ENCODE peak calls at places on chromosomes 13 and 19, in six cellular contexts. One of them, this sample, is unnamed.

GRCh38 chr19:49340069-49340864 is 5.1 kb downstream of the CD37 start:
- DNase-seq in NCI-H1694 treated with DMSO at 0.1 percent for 48 hours: peak
- DNase-seq in HEK293T: peak
- DNase-seq in GM20000: peak
- DNase-seq in activated CD4-positive, CD25-positive, alpha-beta regulatory T cell: no peak
- DNase-seq in AG08396: peak
- DNase-seq in this sample: peak

GRCh38 chr19:3236272-3236671 is 11.8 kb downstream of the CELF5 start:
- DNase-seq in NCI-H1694 treated with DMSO at 0.1 percent for 48 hours: no peak
- DNase-seq in HEK293T: no peak
- DNase-seq in GM20000: no peak
- DNase-seq in activated CD4-positive, CD25-positive, alpha-beta regulatory T cell: no peak
- DNase-seq in AG08396: no peak
- DNase-seq in this sample: no peak

GRCh38 chr13:112670118-112670517 is 19.7 kb upstream of the ATP11A start:
- DNase-seq in NCI-H1694 treated with DMSO at 0.1 percent for 48 hours: peak
- DNase-seq in HEK293T: no peak
- DNase-seq in GM20000: no peak
- DNase-seq in activated CD4-positive, CD25-positive, alpha-beta regulatory T cell: no peak
- DNase-seq in AG08396: no peak
- DNase-seq in this sample: no peak

GRCh38 chr19:49161987-49162386 is 4.4 kb downstream of the TRPM4 start:
- DNase-seq in NCI-H1694 treated with DMSO at 0.1 percent for 48 hours: no peak
- DNase-seq in HEK293T: no peak
- DNase-seq in GM20000: no peak
- DNase-seq in activated CD4-positive, CD25-positive, alpha-beta regulatory T cell: no peak
- DNase-seq in AG08396: no peak
- DNase-seq in this sample: no peak

GRCh38 chr13:39446865-39447264 is 156.1 kb downstream of the LHFPL6 start:
- DNase-seq in NCI-H1694 treated with DMSO at 0.1 percent for 48 hours: no peak
- DNase-seq in HEK293T: no peak
- DNase-seq in GM20000: no peak
- DNase-seq in activated CD4-positive, CD25-positive, alpha-beta regulatory T cell: no peak
- DNase-seq in AG08396: no peak
- DNase-seq in this sample: no peak

GRCh38 chr13:101474419-101474957 is 22.0 kb downstream of the ITGBL1 start:
- DNase-seq in NCI-H1694 treated with DMSO at 0.1 percent for 48 hours: no peak
- DNase-seq in HEK293T: no peak
- DNase-seq in GM20000: no peak
- DNase-seq in activated CD4-positive, CD25-positive, alpha-beta regulatory T cell: no peak
- DNase-seq in AG08396: peak
- DNase-seq in this sample: no peak

GRCh38 chr13:94478913-94479312 is 569 bp downstream of the DCT start:
- DNase-seq in NCI-H1694 treated with DMSO at 0.1 percent for 48 hours: no peak
- DNase-seq in HEK293T: no peak
- DNase-seq in GM20000: no peak
- DNase-seq in activated CD4-positive, CD25-positive, alpha-beta regulatory T cell: no peak
- DNase-seq in AG08396: no peak
- DNase-seq in this sample: no peak

GRCh38 chr19:18119243-18120105 is 21.9 kb downstream of the MAST3 start:
- DNase-seq in NCI-H1694 treated with DMSO at 0.1 percent for 48 hours: no peak
- DNase-seq in HEK293T: no peak
- DNase-seq in GM20000: peak
- DNase-seq in activated CD4-positive, CD25-positive, alpha-beta regulatory T cell: peak
- DNase-seq in AG08396: no peak
- DNase-seq in this sample: no peak

GRCh38 chr19:58328999-58329398 is 2.2 kb downstream of the ZSCAN22 start:
- DNase-seq in NCI-H1694 treated with DMSO at 0.1 percent for 48 hours: no peak
- DNase-seq in HEK293T: peak
- DNase-seq in GM20000: no peak
- DNase-seq in activated CD4-positive, CD25-positive, alpha-beta regulatory T cell: no peak
- DNase-seq in AG08396: no peak
- DNase-seq in this sample: no peak

GRCh38 chr19:5691930-5692784 is 2.1 kb downstream of the RPL36 start:
- DNase-seq in NCI-H1694 treated with DMSO at 0.1 percent for 48 hours: no peak
- DNase-seq in HEK293T: no peak
- DNase-seq in GM20000: no peak
- DNase-seq in activated CD4-positive, CD25-positive, alpha-beta regulatory T cell: no peak
- DNase-seq in AG08396: no peak
- DNase-seq in this sample: no peak

This sample was measured in D721Med.